ENCODE peak calls at places on chromosomes 2 and 18, in ten cellular contexts. E, Z, T, B, V, S, X, Q, C and J are unnamed samples.
A peak's percentile ranks its signal among the peaks of the same experiment; 100 is the strongest.

GRCh38 chr2:197092431-197092830 is 165.9 kb upstream of the PGAP1 start:
- DNase-seq in V (no peak), B (no peak), S (no peak), E (peak; percentile 90), X (no peak), C (no peak), Z (no peak), Q (peak; percentile 77), T (peak; percentile 86), J (peak; percentile 54)

GRCh38 chr18:37389684-37390368 is 175.8 kb downstream of the CELF4 start:
- DNase-seq in E (no peak), T (no peak), C (no peak), Q (no peak), V (no peak), Z (no peak), S (no peak), X (no peak), B (no peak), J (no peak)

GRCh38 chr2:180056367-180057118 is 49.4 kb upstream of the CWC22 start:
- DNase-seq in Q (no peak), V (no peak), S (no peak), T (no peak), X (no peak), Z (peak; percentile 86), B (no peak), E (no peak), C (no peak), J (no peak)

GRCh38 chr2:192208848-192209247 is 14.1 kb upstream of the TMEFF2 start:
- DNase-seq in V (no peak), S (no peak), B (no peak), Z (no peak), C (no peak), Q (no peak), E (no peak), X (no peak), T (no peak), J (no peak)

GRCh38 chr18:2108581-2108980 is 462.7 kb downstream of the METTL4 start:
- DNase-seq in B (no peak), C (no peak), Q (no peak), V (no peak), Z (peak; percentile 58), S (no peak), E (no peak), X (no peak), T (no peak), J (no peak)

GRCh38 chr18:28690100-28690499 is 513.2 kb upstream of the CDH2 start:
- DNase-seq in X (no peak), S (no peak), Z (no peak), V (no peak), T (no peak), C (no peak), B (no peak), Q (no peak), E (no peak), J (no peak)

GRCh38 chr2:141381946-141382345 is 748.9 kb downstream of the LRP1B start:
- DNase-seq in B (no peak), S (no peak), Z (no peak), E (no peak), Q (no peak), X (no peak), V (no peak), T (no peak), C (no peak), J (no peak)

GRCh38 chr2:60079562-60079961 is 473.9 kb downstream of the BCL11A start:
- DNase-seq in E (no peak), Q (no peak), X (no peak), V (no peak), Z (no peak), S (no peak), C (no peak), B (no peak), T (no peak), J (no peak)

GRCh38 chr18:37270046-37270665 is 295.4 kb downstream of the CELF4 start:
- DNase-seq in Z (peak; percentile 88), Q (peak; percentile 61), T (no peak), C (peak; percentile 2), B (no peak), X (peak; percentile 25), V (peak; percentile 59), S (peak; percentile 36), E (peak; percentile 64), J (no peak)

GRCh38 chr2:119792907-119793312 is 33.2 kb downstream of the PTPN4 start:
- DNase-seq in C (no peak), V (no peak), T (no peak), Q (no peak), S (no peak), Z (peak; percentile 61), X (no peak), B (no peak), E (no peak), J (no peak)

DNA sequence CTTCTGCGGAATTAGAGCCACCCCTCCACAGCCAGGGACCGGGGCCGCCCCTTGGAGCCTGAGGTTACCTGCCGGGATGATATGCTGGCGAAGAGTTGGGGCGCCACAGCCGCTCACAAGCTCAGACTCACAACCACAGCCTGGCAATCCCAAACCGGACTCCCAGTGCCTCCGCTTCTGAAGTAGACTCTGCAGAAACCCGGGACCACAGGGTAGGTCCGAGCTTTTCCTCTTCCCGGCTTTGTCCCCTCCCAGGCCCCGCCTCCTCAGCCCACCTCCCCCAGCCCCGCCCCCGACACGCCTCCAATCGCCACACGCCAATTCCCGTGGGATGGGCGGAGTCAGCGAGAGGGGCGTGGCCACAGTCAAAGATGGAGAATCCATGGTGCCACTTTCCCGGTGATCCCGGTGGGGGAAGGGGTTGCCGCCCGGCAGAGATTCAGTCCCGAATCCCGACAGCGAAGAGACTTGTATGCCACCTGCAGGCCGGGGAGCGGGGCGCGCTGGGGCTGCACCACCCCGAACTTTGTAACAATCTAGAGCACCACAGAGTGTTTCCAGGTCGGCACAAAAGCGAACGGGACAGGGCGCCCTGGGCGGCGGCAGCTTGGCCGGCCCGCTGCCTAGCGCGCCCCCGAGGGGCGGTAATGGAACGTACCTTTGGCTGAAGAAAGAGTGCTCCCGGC is at the start of gene IDH1:
- DNase-seq in C (peak; percentile 91), E (peak; percentile 95), B (peak; percentile 40), T (peak; percentile 37), Q (peak; percentile 96), X (peak; percentile 96), Z (peak; percentile 100), S (peak; percentile 100), V (peak; percentile 92), J (peak; percentile 55)
- TF ChIP-seq CTCF in C (no peak), E (peak; percentile 71), B (peak; percentile 64), T (peak; percentile 56), Q (peak; percentile 38), X (peak; percentile 46), Z (peak; percentile 81), S (peak; percentile 49), V (peak; percentile 71), J (peak; percentile 57)

GRCh38 chr2:237414056-237414661 is at the start of gene COL6A3:
- DNase-seq in X (no peak), B (no peak), C (no peak), E (no peak), V (no peak), Q (peak; percentile 97), Z (no peak), S (peak; percentile 41), T (peak; percentile 81), J (peak; percentile 95)
- H3K4me3 ChIP-seq in X (peak within 1 kb of the TSS; percentile 30), B (no peak within 1 kb of the TSS), C (no peak within 1 kb of the TSS), E (no peak within 1 kb of the TSS), V (no peak within 1 kb of the TSS), Q (peak within 1 kb of the TSS; percentile 86), Z (no peak within 1 kb of the TSS), S (peak within 1 kb of the TSS; percentile 13), T (peak within 1 kb of the TSS; percentile 95), J (peak within 1 kb of the TSS; percentile 90)

GRCh38 chr18:48337053-48337452 is 72.1 kb downstream of the ZBTB7C start:
- DNase-seq in X (no peak), S (no peak), V (no peak), C (no peak), E (no peak), Z (no peak), B (no peak), T (no peak), Q (no peak), J (no peak)

GRCh38 chr18:48334845-48335244 is 74.3 kb downstream of the ZBTB7C start:
- DNase-seq in X (no peak), C (no peak), B (no peak), Q (no peak), E (no peak), V (no peak), S (no peak), Z (no peak), T (no peak), J (no peak)

GRCh38 chr18:48333563-48333962 is 75.6 kb downstream of the ZBTB7C start:
- DNase-seq in E (no peak), Z (no peak), S (no peak), V (no peak), B (no peak), X (peak; percentile 23), C (no peak), T (no peak), Q (no peak), J (no peak)

GRCh38 chr18:48336332-48336731 is 72.9 kb downstream of the ZBTB7C start:
- DNase-seq in X (no peak), Q (peak; percentile 20), B (no peak), E (no peak), S (no peak), V (no peak), Z (no peak), T (no peak), C (no peak), J (no peak)

DNA sequence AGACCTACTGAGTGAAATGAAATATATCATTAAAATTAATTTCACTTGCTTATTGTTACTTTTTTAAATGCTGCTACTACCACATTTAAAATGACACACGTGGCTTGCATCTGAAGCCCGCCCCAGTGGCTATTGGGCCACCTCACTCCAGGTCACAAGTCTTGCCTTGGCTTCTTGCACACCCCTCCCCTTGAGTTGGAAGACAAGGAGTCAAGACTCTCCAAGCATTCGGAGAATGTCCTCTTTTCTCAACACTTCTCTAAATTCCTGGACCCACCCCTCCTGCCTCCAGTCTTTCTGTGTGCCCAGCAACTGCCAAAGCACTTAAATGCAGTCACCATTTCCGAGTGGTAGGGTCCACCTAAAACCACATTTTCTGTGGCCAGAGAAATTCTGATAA is 73.4 kb downstream of the ZBTB7C start:
- DNase-seq in T (no peak), X (no peak), C (no peak), S (no peak), Q (peak; percentile 18), V (no peak), Z (no peak), B (no peak), E (no peak), J (no peak)
- TF ChIP-seq CTCF in T (no peak), X (no peak), C (no peak), S (no peak), Q (no peak), V (no peak), Z (no peak), B (no peak), E (no peak), J (no peak)

GRCh38 chr2:204538179-204539009 is 6.9 kb upstream of the PARD3B start:
- DNase-seq in C (no peak), X (no peak), E (peak; percentile 67), T (peak; percentile 74), Z (peak; percentile 82), B (no peak), S (no peak), Q (peak; percentile 50), V (no peak), J (peak; percentile 55)
- H3K4me3 ChIP-seq in C (no peak overlapping the region), X (no peak overlapping the region), E (no peak overlapping the region), T (peak overlapping the region; percentile 42), Z (no peak overlapping the region), B (no peak overlapping the region), S (no peak overlapping the region), Q (no peak overlapping the region), V (no peak overlapping the region), J (no peak overlapping the region)

GRCh38 chr2:79097843-79098242 is 10.1 kb upstream of the REG1B start:
- DNase-seq in B (no peak), Q (no peak), S (no peak), C (no peak), V (no peak), X (no peak), T (no peak), E (no peak), Z (no peak), J (no peak)
- TF ChIP-seq CTCF in B (no peak), Q (no peak), S (no peak), C (no peak), V (no peak), X (no peak), T (no peak), E (peak; percentile 15), Z (peak; percentile 30), J (no peak)